ENCODE peak calls at places on chromosomes 16 and 17, in five cellular contexts. O is gastrocnemius medialis; R is activated naive CD8-positive, alpha-beta T cell treated with anti-CD3 and anti-CD28 coated beads, Interleukin-2, amount 10 ng/mL, durations not matched to agents 7 days and 5 days; E is body of pancreas; J is PC-3. W is an unnamed sample.
A peak's percentile ranks its signal among the peaks of the same experiment; 100 is the strongest.

GRCh38 chr17:60134396-60135159 is 15.2 kb upstream of the CA4 start:
- ATAC-seq in O (no peak), R (no peak), E (peak; percentile 3), J (peak; percentile 35), W (peak; percentile 51)

GRCh38 chr16:73285336-73285735 is 237.4 kb upstream of the ZFHX3 start:
- ATAC-seq in O (no peak), R (no peak), E (no peak), J (no peak), W (no peak)

GRCh38 chr16:87653234-87653633 is 50.9 kb downstream of the JPH3 start:
- ATAC-seq in O (no peak), R (no peak), E (no peak), J (peak; percentile 45), W (peak; percentile 64)

GRCh38 chr17:67440311-67441051 is 63.4 kb downstream of the PITPNC1 start:
- ATAC-seq in O (no peak), R (no peak), E (no peak), J (no peak), W (no peak)

GRCh38 chr17:45029758-45030423 is 21.5 kb downstream of the DCAKD start:
- ATAC-seq in O (no peak), R (no peak), E (no peak), J (no peak), W (no peak)

GRCh38 chr17:1735834-1736347 is 6.8 kb upstream of the SERPINF2 start:
- ATAC-seq in O (no peak), R (no peak), E (no peak), J (no peak), W (no peak)

GRCh38 chr17:69773081-69773480 is 301.9 kb upstream of the KCNJ16 start:
- ATAC-seq in O (no peak), R (no peak), E (no peak), J (peak; percentile 30), W (peak; percentile 44)

GRCh38 chr17:81807839-81808238 is 3.9 kb downstream of the GCGR start:
- ATAC-seq in O (no peak), R (no peak), E (no peak), J (no peak), W (peak; percentile 5)

GRCh38 chr17:45429338-45430005 is 3.2 kb downstream of the ARHGAP27 start:
- ATAC-seq in O (no peak), R (no peak), E (no peak), J (no peak), W (no peak)

GRCh38 chr16:86380045-86380444 is 130.3 kb upstream of the FOXF1 start:
- ATAC-seq in O (no peak), R (no peak), E (no peak), J (no peak), W (no peak)

GRCh38 chr17:78998311-78999055 is 11.1 kb downstream of the CANT1 start:
- ATAC-seq in O (peak; percentile 16), R (no peak), E (no peak), J (peak; percentile 32), W (peak; percentile 35)

GRCh38 chr16:57727610-57728009 is 8.0 kb upstream of the KATNB1 start:
- ATAC-seq in O (no peak), R (no peak), E (no peak), J (no peak), W (no peak)

GRCh38 chr16:10629592-10629963 is 49.2 kb upstream of the EMP2 start:
- ATAC-seq in O (no peak), R (no peak), E (no peak), J (no peak), W (peak; percentile 30)

GRCh38 chr17:46135879-46136562 is 57.2 kb downstream of the KANSL1 start:
- ATAC-seq in O (no peak), R (peak; percentile 71), E (no peak), J (no peak), W (no peak)

GRCh38 chr16:20884240-20884556 is 16.0 kb downstream of the DCUN1D3 start:
- ATAC-seq in O (no peak), R (peak; percentile 66), E (no peak), J (no peak), W (no peak)

GRCh38 chr17:69918164-69918563 is 156.9 kb upstream of the KCNJ16 start:
- ATAC-seq in O (no peak), R (no peak), E (no peak), J (no peak), W (no peak)

GRCh38 chr17:17073006-17073626 is 30.9 kb downstream of the MPRIP start:
- ATAC-seq in O (peak; percentile 77), R (no peak), E (no peak), J (no peak), W (no peak)

GRCh38 chr17:49963626-49964538 is 5.1 kb upstream of the DLX4 start:
- ATAC-seq in O (no peak), R (no peak), E (no peak), J (no peak), W (peak; percentile 13)

GRCh38 chr17:52134641-52135040 is 23.9 kb downstream of the CA10 start:
- ATAC-seq in O (no peak), R (no peak), E (no peak), J (no peak), W (no peak)

GRCh38 chr16:88455610-88456355 is 2.7 kb downstream of the ZFPM1 start:
- ATAC-seq in O (no peak), R (peak; percentile 19), E (no peak), J (no peak), W (peak; percentile 2)

GRCh38 chr16:769934-770333 is 9.4 kb downstream of the MSLN start:
- ATAC-seq in O (no peak), R (no peak), E (no peak), J (no peak), W (no peak)

GRCh38 chr17:954431-955164 is 25.0 kb downstream of the NXN start:
- ATAC-seq in O (no peak), R (no peak), E (no peak), J (no peak), W (no peak)

GRCh38 chr17:76840443-76840767 is 27.8 kb upstream of the MGAT5B start:
- ATAC-seq in O (no peak), R (no peak), E (no peak), J (peak; percentile 7), W (peak; percentile 19)

GRCh38 chr17:39791296-39791992 is 53.7 kb downstream of the GRB7 start:
- ATAC-seq in O (no peak), R (peak; percentile 73), E (no peak), J (no peak), W (no peak)

GRCh38 chr16:12674096-12674495 is 129.6 kb downstream of the CPPED1 start:
- ATAC-seq in O (no peak), R (no peak), E (no peak), J (no peak), W (peak; percentile 44)

GRCh38 chr16:73663720-73664119 is 615.8 kb upstream of the ZFHX3 start:
- ATAC-seq in O (no peak), R (no peak), E (no peak), J (no peak), W (no peak)

GRCh38 chr17:78343099-78343432 is 16.8 kb downstream of the SOCS3 start:
- ATAC-seq in O (no peak), R (peak; percentile 22), E (no peak), J (peak; percentile 48), W (peak; percentile 79)